ENCODE peak calls at places on chromosomes 13 and 19, in seven cellular contexts. C, V, K, X, O, W and A are unnamed samples.

GRCh38 chr19:54062643-54063042 is 1.1 kb downstream of the VSTM1 start:
- DNase-seq in K (no peak), C (no peak), V (no peak), O (no peak), W (no peak), X (no peak), A (no peak)

GRCh38 chr13:37109080-37109678 is 3.7 kb upstream of the CSNK1A1L start:
- DNase-seq in W (peak; percentile 73), X (no peak), K (no peak), C (no peak), V (peak; percentile 53), O (no peak), A (peak; percentile 55)

GRCh38 chr13:32038353-32038752 is 6.8 kb downstream of the FRY start:
- DNase-seq in X (no peak), W (no peak), V (no peak), O (no peak), C (no peak), K (no peak), A (no peak)

GRCh38 chr19:33214621-33215020 is 11.0 kb downstream of the SLC7A10 start:
- DNase-seq in X (no peak), K (peak; percentile 41), C (peak; percentile 38), O (no peak), W (peak; percentile 47), V (peak; percentile 19), A (peak; percentile 21)

GRCh38 chr13:43153436-43154082 is 130.2 kb downstream of the DNAJC15 start:
- DNase-seq in O (no peak), V (peak; percentile 83), X (no peak), W (peak; percentile 64), K (no peak), C (no peak), A (peak; percentile 93)

GRCh38 chr19:10501971-10502523 is 1.1 kb downstream of the KEAP1 start:
- DNase-seq in X (no peak), V (peak; percentile 19), C (peak; percentile 42), W (peak; percentile 59), K (peak; percentile 61), O (peak; percentile 21), A (peak; percentile 69)

GRCh38 chr19:18460900-18461299 is 23.0 kb upstream of the ISYNA1 start:
- DNase-seq in O (no peak), C (no peak), W (no peak), K (no peak), V (no peak), X (no peak), A (peak; percentile 40)

GRCh38 chr13:84243340-84243739 is 361.1 kb upstream of the SLITRK1 start:
- DNase-seq in K (no peak), C (no peak), X (no peak), O (no peak), W (no peak), V (no peak), A (no peak)

GRCh38 chr19:7515471-7516226 is at the start of gene ZNF358:
- DNase-seq in X (no peak), W (peak; percentile 79), C (peak; percentile 88), V (no peak), O (no peak), K (peak; percentile 86), A (peak; percentile 44)

GRCh38 chr19:42419309-42419708 is 7.9 kb downstream of the LIPE start:
- DNase-seq in V (no peak), C (no peak), K (no peak), X (no peak), O (no peak), W (no peak), A (no peak)

GRCh38 chr13:72808917-72809500 is 27.1 kb downstream of the PIBF1 start:
- DNase-seq in C (no peak), W (peak; percentile 21), K (no peak), V (peak; percentile 9), O (no peak), X (no peak), A (peak; percentile 42)

GRCh38 chr13:27869436-27870090 is 50.2 kb upstream of the PDX1 start:
- DNase-seq in K (no peak), W (no peak), C (no peak), X (no peak), V (no peak), O (no peak), A (no peak)

GRCh38 chr19:46856062-46857022 is 4.5 kb upstream of the ARHGAP35 start:
- DNase-seq in W (peak; percentile 98), V (peak; percentile 97), O (peak; percentile 89), K (peak; percentile 84), C (peak; percentile 97), X (peak; percentile 72), A (peak; percentile 97)

GRCh38 chr19:50835103-50835784 is 1.9 kb upstream of the KLK15 start:
- DNase-seq in O (no peak), K (no peak), W (no peak), C (no peak), X (no peak), V (peak; percentile 24), A (peak; percentile 15)

GRCh38 chr19:32708457-32708856 is 11.1 kb upstream of the TDRD12 start:
- DNase-seq in O (peak; percentile 14), V (peak; percentile 34), X (no peak), K (no peak), W (no peak), C (no peak), A (no peak)

GRCh38 chr19:58399903-58400637 is 4.6 kb downstream of the RNF225 start:
- DNase-seq in K (no peak), X (no peak), V (no peak), W (no peak), O (no peak), C (peak; percentile 3), A (no peak)

GRCh38 chr19:56223481-56223880 is 21.4 kb downstream of the ZSCAN5C start:
- DNase-seq in K (no peak), C (no peak), V (no peak), O (no peak), X (no peak), W (no peak), A (no peak)

GRCh38 chr13:33612641-33613638 is 205.0 kb upstream of the RFC3 start:
- DNase-seq in X (no peak), V (no peak), O (no peak), W (no peak), K (no peak), C (no peak), A (no peak)

GRCh38 chr13:33606692-33607091 is 211.3 kb upstream of the RFC3 start:
- DNase-seq in O (no peak), V (peak; percentile 13), K (no peak), C (no peak), W (peak; percentile 37), X (no peak), A (no peak)

GRCh38 chr13:33610471-33611015 is 207.4 kb upstream of the RFC3 start:
- DNase-seq in C (peak; percentile 11), O (peak; percentile 28), W (peak; percentile 44), K (peak; percentile 8), V (peak; percentile 21), X (no peak), A (no peak)

GRCh38 chr13:33615436-33615835 is 202.5 kb upstream of the RFC3 start:
- DNase-seq in O (no peak), W (no peak), K (no peak), C (no peak), X (no peak), V (no peak), A (no peak)

DNA sequence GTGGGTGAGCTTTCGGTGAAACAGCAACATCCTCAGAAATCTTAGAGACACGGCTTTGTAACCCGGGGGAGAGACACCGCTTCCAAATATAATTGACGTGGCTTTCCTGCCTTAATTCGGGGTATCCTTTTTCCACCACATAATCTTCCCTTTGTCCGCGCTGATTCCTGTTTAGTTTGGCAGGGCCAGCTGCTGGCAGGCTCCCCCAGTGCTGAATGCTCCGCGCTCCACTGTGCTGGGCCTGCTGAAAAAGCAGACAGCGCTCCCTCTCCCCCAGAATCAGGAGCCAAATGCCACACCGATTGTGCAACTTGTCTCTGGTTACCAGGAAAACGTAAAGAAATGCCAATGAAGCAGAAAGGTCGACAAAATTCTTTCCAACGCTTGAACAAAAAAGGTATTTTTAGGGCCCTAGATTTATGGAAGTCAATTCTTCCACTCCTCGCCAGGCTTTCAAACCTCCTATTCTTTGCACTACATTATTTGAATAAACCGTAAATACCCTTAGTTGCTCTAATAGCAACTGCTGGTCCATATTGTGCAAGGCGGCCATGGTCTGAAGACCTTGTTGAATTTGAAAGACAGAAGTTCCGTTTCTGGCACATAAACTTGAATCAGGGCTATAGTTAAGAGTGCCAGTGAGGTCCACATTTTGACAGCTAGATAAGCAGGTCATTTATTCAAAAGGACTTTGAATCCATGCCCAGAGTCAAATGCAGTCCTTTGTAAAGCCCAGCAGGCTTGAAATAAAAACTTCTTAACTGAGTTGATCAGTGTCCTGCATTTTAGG is 206.7 kb upstream of the RFC3 start:
- DNase-seq in W (peak; percentile 95), X (no peak), O (no peak), K (peak; percentile 34), V (peak; percentile 61), C (no peak), A (no peak)
- TF ChIP-seq CTCF in W (no peak), X (no peak), O (no peak), K (no peak), V (no peak), C (no peak), A (no peak)

GRCh38 chr19:21483589-21484170 is 21.7 kb upstream of the ZNF429 start:
- DNase-seq in O (peak; percentile 39), K (peak; percentile 35), C (peak; percentile 28), W (peak; percentile 22), V (peak; percentile 17), X (no peak), A (no peak)
- TF ChIP-seq CTCF in O (peak; percentile 56), K (no peak), C (peak; percentile 30), W (peak; percentile 48), V (peak; percentile 46), X (peak; percentile 50), A (peak; percentile 25)

GRCh38 chr19:35911173-35911572 is 3.1 kb upstream of the TYROBP start:
- DNase-seq in W (no peak), V (no peak), X (no peak), O (no peak), C (no peak), K (no peak), A (no peak)

GRCh38 chr19:35908977-35909683 is 1.0 kb upstream of the TYROBP start:
- DNase-seq in C (peak; percentile 61), X (no peak), K (no peak), W (no peak), V (no peak), O (no peak), A (no peak)

GRCh38 chr19:35911790-35912189 is 3.7 kb upstream of the TYROBP start:
- DNase-seq in W (no peak), O (no peak), K (no peak), V (peak; percentile 86), X (no peak), C (peak; percentile 34), A (peak; percentile 96)

GRCh38 chr19:35908010-35908441 is at the start of gene TYROBP:
- DNase-seq in K (no peak), C (no peak), W (no peak), X (no peak), V (no peak), O (no peak), A (no peak)

GRCh38 chr19:35909684-35910035 is 1.6 kb upstream of the TYROBP start:
- DNase-seq in X (no peak), K (no peak), W (no peak), O (no peak), C (no peak), V (no peak), A (no peak)
- TF ChIP-seq CTCF in X (no peak), K (no peak), W (no peak), O (no peak), C (no peak), V (no peak), A (no peak)

DNA sequence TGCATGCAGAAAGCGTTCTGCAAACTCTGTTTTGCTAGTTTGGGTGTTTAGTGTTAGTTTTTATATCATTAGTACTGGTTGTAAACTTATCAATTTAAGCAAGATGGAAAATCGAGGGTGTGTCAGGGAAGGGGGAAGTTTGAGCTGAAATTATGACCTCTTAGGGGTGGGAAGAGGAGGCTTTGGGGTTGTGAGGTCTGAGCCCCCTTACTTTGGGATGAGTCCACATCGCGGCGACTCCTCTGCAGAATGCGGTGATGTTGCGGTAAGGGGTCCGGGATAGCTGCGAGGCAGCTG is 745 bp upstream of the NDUFS7 start:
- DNase-seq in W (no peak), C (no peak), X (no peak), K (no peak), V (no peak), O (no peak), A (no peak)
- TF ChIP-seq CTCF in W (no peak), C (no peak), X (no peak), K (no peak), V (no peak), O (no peak), A (peak; percentile 8)